ENCODE peak calls at places on chromosomes 2 and 18, in eight cellular contexts. One of them, this sample, is unnamed. For H3K27me3, the result is how much of the 10 kb centered on the place peaks cover.

GRCh38 chr2:200578778-200579177 is 7.0 kb upstream of the AOX1 start:
- DNase-seq in HCT116: no peak
- DNase-seq in CD8-positive, alpha-beta T cell: no peak
- DNase-seq in SK-N-SH: no peak
- DNase-seq in pancreas: no peak
- DNase-seq in bronchial epithelial cell: peak
- DNase-seq in stomach: no peak
- DNase-seq in thoracic aorta: no peak
- DNase-seq in this sample: no peak

GRCh38 chr18:26386421-26386820 is 160.2 kb downstream of the TAF4B start:
- DNase-seq in HCT116: no peak
- DNase-seq in CD8-positive, alpha-beta T cell: no peak
- DNase-seq in SK-N-SH: no peak
- DNase-seq in pancreas: no peak
- DNase-seq in bronchial epithelial cell: no peak
- DNase-seq in stomach: no peak
- DNase-seq in thoracic aorta: no peak
- DNase-seq in this sample: no peak

GRCh38 chr2:79292936-79293335 is 133.4 kb upstream of the REG3A start:
- DNase-seq in HCT116: no peak
- DNase-seq in CD8-positive, alpha-beta T cell: no peak
- DNase-seq in SK-N-SH: no peak
- DNase-seq in pancreas: no peak
- DNase-seq in bronchial epithelial cell: no peak
- DNase-seq in stomach: no peak
- DNase-seq in thoracic aorta: no peak
- DNase-seq in this sample: no peak

GRCh38 chr18:25365242-25365641 is 13.3 kb upstream of the ZNF521 start:
- DNase-seq in HCT116: no peak
- DNase-seq in CD8-positive, alpha-beta T cell: no peak
- DNase-seq in SK-N-SH: no peak
- DNase-seq in pancreas: no peak
- DNase-seq in bronchial epithelial cell: no peak
- DNase-seq in stomach: no peak
- DNase-seq in thoracic aorta: no peak
- DNase-seq in this sample: no peak

GRCh38 chr2:200654823-200655222 is 69.0 kb downstream of the AOX1 start:
- DNase-seq in HCT116: no peak
- DNase-seq in CD8-positive, alpha-beta T cell: no peak
- DNase-seq in SK-N-SH: no peak
- DNase-seq in pancreas: no peak
- DNase-seq in bronchial epithelial cell: no peak
- DNase-seq in stomach: no peak
- DNase-seq in thoracic aorta: no peak
- DNase-seq in this sample: no peak

GRCh38 chr2:236001854-236002253 is 166.3 kb downstream of the GBX2 start:
- DNase-seq in HCT116: no peak
- DNase-seq in CD8-positive, alpha-beta T cell: no peak
- DNase-seq in SK-N-SH: no peak
- DNase-seq in pancreas: no peak
- DNase-seq in bronchial epithelial cell: no peak
- DNase-seq in stomach: no peak
- DNase-seq in thoracic aorta: no peak
- DNase-seq in this sample: no peak

GRCh38 chr2:25587361-25587760 is 86.0 kb downstream of the DTNB start:
- DNase-seq in HCT116: no peak
- DNase-seq in CD8-positive, alpha-beta T cell: no peak
- DNase-seq in SK-N-SH: peak
- DNase-seq in pancreas: no peak
- DNase-seq in bronchial epithelial cell: peak
- DNase-seq in stomach: no peak
- DNase-seq in thoracic aorta: no peak
- DNase-seq in this sample: no peak

GRCh38 chr18:49725809-49726514 is 87.4 kb downstream of the ACAA2 start:
- DNase-seq in HCT116: peak
- DNase-seq in CD8-positive, alpha-beta T cell: no peak
- DNase-seq in SK-N-SH: peak
- DNase-seq in pancreas: peak
- DNase-seq in bronchial epithelial cell: peak
- DNase-seq in stomach: no peak
- DNase-seq in thoracic aorta: no peak
- DNase-seq in this sample: no peak

GRCh38 chr18:24941164-24941951 is 410.6 kb downstream of the ZNF521 start:
- DNase-seq in HCT116: no peak
- DNase-seq in CD8-positive, alpha-beta T cell: no peak
- DNase-seq in SK-N-SH: no peak
- DNase-seq in pancreas: no peak
- DNase-seq in bronchial epithelial cell: no peak
- DNase-seq in stomach: no peak
- DNase-seq in thoracic aorta: no peak
- DNase-seq in this sample: no peak

GRCh38 chr2:152647417-152648010 is 69.7 kb downstream of the PRPF40A start:
- DNase-seq in HCT116: no peak
- DNase-seq in CD8-positive, alpha-beta T cell: no peak
- DNase-seq in SK-N-SH: no peak
- DNase-seq in pancreas: peak
- DNase-seq in bronchial epithelial cell: peak
- DNase-seq in stomach: peak
- DNase-seq in thoracic aorta: no peak
- DNase-seq in this sample: no peak

DNA sequence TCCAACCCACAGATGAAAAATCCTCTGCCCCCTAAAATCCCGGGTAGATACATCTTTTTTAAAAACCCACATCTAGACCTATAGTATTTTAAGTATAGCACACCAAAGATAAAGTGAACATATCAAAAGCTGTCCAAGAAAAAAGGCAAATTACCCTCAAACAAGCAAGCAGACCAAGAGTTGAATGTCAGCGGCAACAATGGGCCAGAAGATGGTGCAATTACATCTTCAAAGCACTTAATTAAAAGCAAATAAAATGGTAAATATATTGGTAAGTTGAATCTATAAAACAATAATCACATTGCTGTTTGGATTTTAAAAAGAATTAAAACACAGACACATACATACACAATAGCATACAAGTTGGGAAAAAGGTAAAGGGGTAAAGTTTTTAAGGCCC is 98.5 kb downstream of the MYOM1 start:
- DNase-seq in HCT116: no peak
- DNase-seq in CD8-positive, alpha-beta T cell: no peak
- DNase-seq in SK-N-SH: no peak
- DNase-seq in pancreas: no peak
- DNase-seq in bronchial epithelial cell: no peak
- DNase-seq in stomach: no peak
- DNase-seq in thoracic aorta: no peak
- DNase-seq in this sample: no peak
- TF ChIP-seq CTCF in HCT116: peak
- TF ChIP-seq CTCF in CD8-positive, alpha-beta T cell: no peak
- TF ChIP-seq CTCF in SK-N-SH: peak
- TF ChIP-seq CTCF in pancreas: no peak
- TF ChIP-seq CTCF in bronchial epithelial cell: no peak
- TF ChIP-seq CTCF in stomach: no peak
- TF ChIP-seq CTCF in thoracic aorta: no peak
- TF ChIP-seq CTCF in this sample: peak

GRCh38 chr2:241355983-241356870 is at the start of gene FARP2:
- DNase-seq in HCT116: peak
- DNase-seq in CD8-positive, alpha-beta T cell: peak
- DNase-seq in SK-N-SH: peak
- DNase-seq in pancreas: peak
- DNase-seq in bronchial epithelial cell: peak
- DNase-seq in stomach: peak
- DNase-seq in thoracic aorta: peak
- DNase-seq in this sample: peak

GRCh38 chr2:241352227-241352626 is 3.9 kb upstream of the FARP2 start:
- DNase-seq in HCT116: no peak
- DNase-seq in CD8-positive, alpha-beta T cell: no peak
- DNase-seq in SK-N-SH: no peak
- DNase-seq in pancreas: no peak
- DNase-seq in bronchial epithelial cell: no peak
- DNase-seq in stomach: no peak
- DNase-seq in thoracic aorta: no peak
- DNase-seq in this sample: no peak

GRCh38 chr2:241356871-241357260 is 781 bp downstream of the FARP2 start:
- DNase-seq in HCT116: no peak
- DNase-seq in CD8-positive, alpha-beta T cell: no peak
- DNase-seq in SK-N-SH: no peak
- DNase-seq in pancreas: no peak
- DNase-seq in bronchial epithelial cell: no peak
- DNase-seq in stomach: no peak
- DNase-seq in thoracic aorta: no peak
- DNase-seq in this sample: no peak

GRCh38 chr2:241357531-241357930 is 1.4 kb downstream of the FARP2 start:
- DNase-seq in HCT116: no peak
- DNase-seq in CD8-positive, alpha-beta T cell: no peak
- DNase-seq in SK-N-SH: no peak
- DNase-seq in pancreas: no peak
- DNase-seq in bronchial epithelial cell: peak
- DNase-seq in stomach: no peak
- DNase-seq in thoracic aorta: no peak
- DNase-seq in this sample: no peak

DNA sequence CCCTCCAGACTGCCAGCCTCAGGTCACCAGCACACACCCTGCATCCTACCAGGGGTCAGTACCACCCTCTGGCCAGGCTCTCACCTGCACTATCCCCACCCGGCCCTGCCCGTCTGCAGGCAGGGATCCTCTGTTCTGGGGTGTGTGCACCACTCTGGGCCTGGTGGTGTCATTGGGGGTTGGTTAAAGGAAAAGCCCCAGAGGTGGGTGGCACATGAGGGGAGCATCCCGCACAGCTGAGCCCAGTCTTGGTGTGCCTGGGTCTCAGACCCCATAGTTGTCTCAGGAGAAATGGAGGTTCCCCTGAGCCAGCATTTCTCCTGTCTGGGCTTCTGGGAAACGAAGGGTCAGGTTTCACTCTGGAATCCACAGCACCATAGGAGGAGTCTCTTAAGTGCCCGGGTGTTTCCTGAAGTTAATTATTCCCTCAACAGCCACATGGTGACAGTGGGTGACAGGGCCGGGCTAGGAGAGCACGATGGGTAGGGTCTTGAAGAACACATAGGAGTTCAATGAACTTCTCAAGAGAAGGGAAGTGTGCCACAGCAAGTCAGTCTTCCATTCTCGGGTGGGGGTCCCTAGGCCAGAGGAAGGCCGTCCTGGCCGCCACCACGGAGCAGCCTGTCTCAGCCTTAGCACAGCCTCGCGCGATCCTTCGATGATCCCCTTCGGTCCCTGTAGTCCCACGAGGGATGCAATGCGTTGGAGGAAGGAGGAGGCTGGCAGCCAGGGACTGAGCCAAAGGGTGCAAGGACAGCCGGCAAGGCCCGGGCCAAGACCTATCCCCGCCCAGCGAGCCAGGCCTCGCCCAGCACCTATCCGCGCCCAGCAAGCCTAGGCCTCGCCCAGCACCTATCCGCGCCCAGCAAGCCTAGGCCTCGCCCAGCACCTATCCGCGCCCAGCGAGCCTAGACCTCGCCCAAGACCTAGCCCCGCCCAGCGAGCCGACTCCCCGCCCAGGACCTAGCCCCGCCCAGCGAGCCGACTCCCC is 1.1 kb upstream of the FARP2 start:
- DNase-seq in HCT116: peak
- DNase-seq in CD8-positive, alpha-beta T cell: peak
- DNase-seq in SK-N-SH: peak
- DNase-seq in pancreas: peak
- DNase-seq in bronchial epithelial cell: peak
- DNase-seq in stomach: peak
- DNase-seq in thoracic aorta: peak
- DNase-seq in this sample: peak
- H3K4me3 ChIP-seq in HCT116: peak
- H3K4me3 ChIP-seq in CD8-positive, alpha-beta T cell: no peak
- H3K4me3 ChIP-seq in SK-N-SH: peak
- H3K4me3 ChIP-seq in pancreas: no peak
- H3K4me3 ChIP-seq in bronchial epithelial cell: peak
- H3K4me3 ChIP-seq in stomach: peak
- H3K4me3 ChIP-seq in thoracic aorta: peak
- H3K4me3 ChIP-seq in this sample: no peak

DNA sequence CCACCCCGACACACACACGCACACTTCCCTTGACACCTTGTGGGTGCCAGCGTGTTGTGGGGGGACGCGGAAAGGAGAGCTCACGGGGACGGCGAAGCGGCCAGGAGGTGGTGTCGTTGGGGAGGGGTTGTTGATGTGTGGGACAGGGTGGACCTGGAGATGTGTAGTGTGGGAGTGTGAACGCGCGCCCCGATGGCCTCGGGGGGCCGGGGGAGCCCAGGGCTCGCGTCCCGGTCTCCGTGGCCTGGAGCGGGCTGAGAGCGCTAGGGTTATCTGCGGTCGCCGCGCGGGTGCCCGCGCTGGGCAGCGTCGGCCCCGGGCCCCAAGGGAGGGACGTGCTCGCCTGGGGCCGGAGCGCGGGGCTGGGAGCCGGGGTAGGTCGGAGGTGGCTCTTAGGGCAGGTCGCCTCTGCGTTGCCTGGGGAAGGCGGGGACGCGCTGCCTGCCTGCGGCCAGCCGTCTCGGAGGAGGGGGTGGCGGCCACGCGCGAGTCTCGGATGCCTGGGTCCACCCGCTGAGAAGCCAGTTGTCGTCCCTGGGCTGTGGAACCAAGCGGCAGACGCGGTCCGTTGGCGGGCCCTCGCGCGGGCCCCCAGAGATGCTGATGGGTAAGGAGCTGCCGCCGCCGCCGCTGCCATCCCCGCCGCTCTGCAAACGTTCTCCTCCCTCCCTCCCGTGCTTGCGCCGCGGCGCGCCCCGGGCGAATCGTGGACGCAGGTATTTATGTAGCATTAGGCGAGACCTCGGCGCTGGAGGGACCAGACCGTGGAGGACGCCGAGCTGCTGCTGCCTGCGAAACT is 1.6 kb downstream of the KLHL29 start:
- DNase-seq in HCT116: no peak
- DNase-seq in CD8-positive, alpha-beta T cell: no peak
- DNase-seq in SK-N-SH: peak
- DNase-seq in pancreas: no peak
- DNase-seq in bronchial epithelial cell: no peak
- DNase-seq in stomach: no peak
- DNase-seq in thoracic aorta: no peak
- DNase-seq in this sample: peak
- H3K27me3 ChIP-seq in HCT116: under half
- H3K27me3 ChIP-seq in CD8-positive, alpha-beta T cell: under half
- H3K27me3 ChIP-seq in SK-N-SH: under half
- H3K27me3 ChIP-seq in pancreas: under half
- H3K27me3 ChIP-seq in bronchial epithelial cell: under half
- H3K27me3 ChIP-seq in stomach: half or more
- H3K27me3 ChIP-seq in thoracic aorta: under half
- H3K27me3 ChIP-seq in this sample: under half

DNA sequence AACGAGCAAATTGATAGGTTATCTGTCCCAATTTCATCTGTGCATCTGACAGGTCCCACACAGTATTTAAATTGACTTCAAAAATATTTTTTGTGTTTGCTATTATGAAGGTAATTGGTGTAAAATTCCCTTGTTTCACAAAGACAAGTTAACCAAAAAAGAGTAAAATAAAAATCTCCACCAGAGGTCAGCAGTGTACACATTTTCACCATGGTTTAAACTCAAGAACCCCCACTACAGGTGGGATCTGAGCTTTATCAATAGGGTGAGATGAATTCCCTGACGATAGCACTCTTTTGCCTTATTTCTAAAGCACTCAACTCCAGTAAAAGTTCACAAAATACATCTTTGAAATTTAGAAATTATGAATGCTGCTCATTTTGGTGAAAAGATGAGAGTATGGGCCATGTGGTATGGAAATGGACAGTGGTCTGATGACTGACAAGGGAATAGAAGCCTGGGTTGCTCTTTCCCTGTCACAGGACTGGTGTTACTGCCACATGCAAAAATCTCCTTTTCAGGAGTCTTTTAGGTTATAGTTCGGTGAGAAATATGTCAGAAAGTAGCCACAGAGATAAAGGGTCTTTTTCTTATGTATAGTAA is 68.0 kb downstream of the SERPINB8 start:
- DNase-seq in HCT116: peak
- DNase-seq in CD8-positive, alpha-beta T cell: no peak
- DNase-seq in SK-N-SH: peak
- DNase-seq in pancreas: no peak
- DNase-seq in bronchial epithelial cell: peak
- DNase-seq in stomach: no peak
- DNase-seq in thoracic aorta: no peak
- DNase-seq in this sample: no peak
- TF ChIP-seq CTCF in HCT116: peak
- TF ChIP-seq CTCF in CD8-positive, alpha-beta T cell: peak
- TF ChIP-seq CTCF in SK-N-SH: peak
- TF ChIP-seq CTCF in pancreas: peak
- TF ChIP-seq CTCF in bronchial epithelial cell: peak
- TF ChIP-seq CTCF in stomach: no peak
- TF ChIP-seq CTCF in thoracic aorta: peak
- TF ChIP-seq CTCF in this sample: peak